ENCODE peak calls at places on chromosomes 3 and 15, in ten cellular contexts. G is stimulated activated CD4-positive, alpha-beta T cell treated with anti-CD3 and anti-CD28 coated beads, Interleukin-1b, Interleukin-23, amount 100 ng/mL, for 4 hours; C is progenitor cell of endocrine pancreas; V is posterior cingulate gyrus; P is foreskin fibroblast; O is esophagus squamous epithelium; Y is HT1080; A is H9; F is NCI-H345; Z is mesendoderm. B is an unnamed sample.

GRCh38 chr3:141699349-141699748 is 38.7 kb upstream of the RNF7 start:
- DNase-seq in G (no peak), C (no peak), V (no peak), P (no peak), O (no peak), Y (no peak), A (no peak), F (no peak), Z (no peak), B (no peak)

GRCh38 chr3:57110797-57111196 is 50.3 kb downstream of the SPATA12 start:
- DNase-seq in G (no peak), C (no peak), V (no peak), P (no peak), O (no peak), Y (no peak), A (no peak), F (peak; percentile 86), Z (no peak), B (no peak)

GRCh38 chr3:88668180-88668579 is 439.2 kb upstream of the EPHA3 start:
- DNase-seq in G (no peak), C (no peak), V (no peak), P (no peak), O (no peak), Y (no peak), A (no peak), F (no peak), Z (peak; percentile 51), B (no peak)

GRCh38 chr15:95162967-95163531 is 931.7 kb downstream of the MCTP2 start:
- DNase-seq in G (no peak), C (no peak), V (no peak), P (peak; percentile 93), O (no peak), Y (peak; percentile 83), A (no peak), F (no peak), Z (no peak), B (no peak)

GRCh38 chr3:94522488-94522887 is 459.6 kb downstream of the NSUN3 start:
- DNase-seq in G (no peak), C (no peak), V (no peak), P (no peak), O (no peak), Y (peak; percentile 2), A (no peak), F (no peak), Z (peak; percentile 28), B (peak; percentile 37)

GRCh38 chr3:59885103-59885502 is 835.3 kb upstream of the CFAP20DC start:
- DNase-seq in G (no peak), C (no peak), V (no peak), P (no peak), O (no peak), Y (no peak), A (no peak), F (no peak), Z (no peak), B (no peak)

GRCh38 chr3:134992180-134992579 is 197.1 kb downstream of the EPHB1 start:
- DNase-seq in G (no peak), C (no peak), V (no peak), P (no peak), O (no peak), Y (no peak), A (no peak), F (no peak), Z (no peak), B (no peak)

GRCh38 chr15:63891079-63891762 is 57.5 kb upstream of the HERC1 start:
- DNase-seq in G (peak; percentile 70), C (peak; percentile 63), V (peak; percentile 97), P (peak; percentile 51), O (peak; percentile 11), Y (peak; percentile 72), A (peak; percentile 89), F (peak; percentile 42), Z (peak; percentile 92), B (peak; percentile 91)

GRCh38 chr3:138417559-138417982 is 16.8 kb upstream of the ESYT3 start:
- DNase-seq in G (peak; percentile 43), C (peak; percentile 70), V (peak; percentile 96), P (peak; percentile 73), O (no peak), Y (peak; percentile 82), A (peak; percentile 91), F (peak; percentile 70), Z (peak; percentile 96), B (peak; percentile 86)

GRCh38 chr3:67774676-67775075 is 120.3 kb upstream of the SUCLG2 start:
- DNase-seq in G (no peak), C (no peak), V (no peak), P (no peak), O (no peak), Y (no peak), A (peak; percentile 29), F (no peak), Z (no peak), B (no peak)

GRCh38 chr3:52339612-52340011 is 23.5 kb downstream of the DNAH1 start:
- DNase-seq in G (peak; percentile 41), C (peak; percentile 48), V (no peak), P (peak; percentile 62), O (no peak), Y (peak; percentile 76), A (peak; percentile 47), F (peak; percentile 58), Z (peak; percentile 86), B (peak; percentile 84)

GRCh38 chr3:97692406-97692805 is 72.2 kb upstream of the ARL6 start:
- DNase-seq in G (no peak), C (no peak), V (no peak), P (no peak), O (no peak), Y (no peak), A (no peak), F (no peak), Z (no peak), B (no peak)

B was measured in OCI-M1.